ENCODE peak calls at places on chromosomes 4 and X, in six cellular contexts. One of them, this sample, is unnamed. For H3K27me3, the result is how much of the 10 kb centered on the place peaks cover.

GRCh38 chrX:110509778-110510510 is 151.3 kb downstream of the RTL9 start:
- DNase-seq in IMR-90: no peak
- DNase-seq in astrocyte: peak
- DNase-seq in neuronal stem cell: peak
- DNase-seq in PC-3: peak
- DNase-seq in CD4-positive, alpha-beta T cell: no peak
- DNase-seq in this sample: no peak

GRCh38 chrX:100984818-100985217 is 15.3 kb downstream of the ARL13A start:
- DNase-seq in CD4-positive, alpha-beta T cell: no peak
- DNase-seq in IMR-90: no peak
- DNase-seq in astrocyte: no peak
- DNase-seq in neuronal stem cell: no peak
- DNase-seq in PC-3: no peak
- DNase-seq in this sample: no peak

GRCh38 chr4:11543710-11544109 is 115.0 kb upstream of the HS3ST1 start:
- DNase-seq in IMR-90: peak
- DNase-seq in PC-3: peak
- DNase-seq in CD4-positive, alpha-beta T cell: no peak
- DNase-seq in astrocyte: peak
- DNase-seq in neuronal stem cell: no peak
- DNase-seq in this sample: no peak

GRCh38 chrX:133265331-133265730 is 47.2 kb upstream of the TFDP3 start:
- DNase-seq in IMR-90: no peak
- DNase-seq in neuronal stem cell: peak
- DNase-seq in CD4-positive, alpha-beta T cell: no peak
- DNase-seq in PC-3: no peak
- DNase-seq in astrocyte: peak
- DNase-seq in this sample: no peak

GRCh38 chr4:141046255-141046654 is 87.0 kb downstream of the RNF150 start:
- DNase-seq in PC-3: peak
- DNase-seq in CD4-positive, alpha-beta T cell: no peak
- DNase-seq in neuronal stem cell: no peak
- DNase-seq in IMR-90: peak
- DNase-seq in astrocyte: peak
- DNase-seq in this sample: no peak

GRCh38 chrX:132631579-132632232 is 142.9 kb upstream of the MBNL3 start:
- DNase-seq in PC-3: peak
- DNase-seq in astrocyte: no peak
- DNase-seq in IMR-90: peak
- DNase-seq in neuronal stem cell: no peak
- DNase-seq in CD4-positive, alpha-beta T cell: no peak
- DNase-seq in this sample: no peak

GRCh38 chrX:15988661-15989603 is 134.3 kb upstream of the AP1S2 start:
- DNase-seq in neuronal stem cell: no peak
- DNase-seq in astrocyte: peak
- DNase-seq in IMR-90: peak
- DNase-seq in PC-3: peak
- DNase-seq in CD4-positive, alpha-beta T cell: no peak
- DNase-seq in this sample: no peak

GRCh38 chrX:133414399-133415275 is 652 bp downstream of the GPC4 start:
- DNase-seq in IMR-90: no peak
- DNase-seq in PC-3: peak
- DNase-seq in neuronal stem cell: no peak
- DNase-seq in astrocyte: peak
- DNase-seq in CD4-positive, alpha-beta T cell: no peak
- DNase-seq in this sample: no peak

GRCh38 chr4:182770969-182771330 is 146.2 kb downstream of the DCTD start:
- DNase-seq in neuronal stem cell: no peak
- DNase-seq in IMR-90: peak
- DNase-seq in astrocyte: no peak
- DNase-seq in PC-3: no peak
- DNase-seq in CD4-positive, alpha-beta T cell: no peak
- DNase-seq in this sample: no peak

GRCh38 chrX:127519323-127519722 is 532.9 kb downstream of the ACTRT1 start:
- DNase-seq in CD4-positive, alpha-beta T cell: no peak
- DNase-seq in PC-3: no peak
- DNase-seq in IMR-90: no peak
- DNase-seq in astrocyte: no peak
- DNase-seq in neuronal stem cell: no peak
- DNase-seq in this sample: no peak

GRCh38 chr4:112231779-112232713 is at the start of gene AP1AR:
- DNase-seq in neuronal stem cell: peak
- DNase-seq in IMR-90: peak
- DNase-seq in astrocyte: peak
- DNase-seq in CD4-positive, alpha-beta T cell: peak
- DNase-seq in PC-3: peak
- DNase-seq in this sample: peak

GRCh38 chr4:169253904-169254303 is 16.9 kb downstream of the SH3RF1 start:
- DNase-seq in neuronal stem cell: no peak
- DNase-seq in PC-3: peak
- DNase-seq in astrocyte: peak
- DNase-seq in IMR-90: peak
- DNase-seq in CD4-positive, alpha-beta T cell: no peak
- DNase-seq in this sample: no peak

GRCh38 chr4:143016171-143016570 is 168.5 kb upstream of the USP38 start:
- DNase-seq in IMR-90: no peak
- DNase-seq in CD4-positive, alpha-beta T cell: no peak
- DNase-seq in astrocyte: no peak
- DNase-seq in neuronal stem cell: no peak
- DNase-seq in PC-3: no peak
- DNase-seq in this sample: no peak

GRCh38 chr4:141569141-141569540 is 67.2 kb upstream of the IL15 start:
- DNase-seq in IMR-90: peak
- DNase-seq in CD4-positive, alpha-beta T cell: no peak
- DNase-seq in neuronal stem cell: no peak
- DNase-seq in astrocyte: peak
- DNase-seq in PC-3: peak
- DNase-seq in this sample: no peak

GRCh38 chrX:826448-826847 is 195.9 kb downstream of the SHOX start:
- DNase-seq in neuronal stem cell: no peak
- DNase-seq in CD4-positive, alpha-beta T cell: no peak
- DNase-seq in PC-3: no peak
- DNase-seq in IMR-90: no peak
- DNase-seq in astrocyte: no peak
- DNase-seq in this sample: no peak
- H3K27ac ChIP-seq in neuronal stem cell: no peak
- H3K27ac ChIP-seq in CD4-positive, alpha-beta T cell: no peak
- H3K27ac ChIP-seq in PC-3: no peak
- H3K27ac ChIP-seq in IMR-90: no peak
- H3K27ac ChIP-seq in astrocyte: peak
- H3K27ac ChIP-seq in this sample: no peak

GRCh38 chrX:12878536-12878935 is 11.7 kb downstream of the TLR7 start:
- DNase-seq in PC-3: peak
- DNase-seq in astrocyte: no peak
- DNase-seq in neuronal stem cell: no peak
- DNase-seq in CD4-positive, alpha-beta T cell: no peak
- DNase-seq in IMR-90: no peak
- DNase-seq in this sample: no peak

GRCh38 chrX:12874599-12874998 is 7.7 kb downstream of the TLR7 start:
- DNase-seq in IMR-90: no peak
- DNase-seq in neuronal stem cell: no peak
- DNase-seq in astrocyte: no peak
- DNase-seq in CD4-positive, alpha-beta T cell: no peak
- DNase-seq in PC-3: no peak
- DNase-seq in this sample: no peak

GRCh38 chrX:12881914-12882313 is 15.0 kb downstream of the TLR7 start:
- DNase-seq in neuronal stem cell: no peak
- DNase-seq in astrocyte: no peak
- DNase-seq in PC-3: no peak
- DNase-seq in IMR-90: no peak
- DNase-seq in CD4-positive, alpha-beta T cell: no peak
- DNase-seq in this sample: no peak

GRCh38 chrX:12872741-12873140 is 5.9 kb downstream of the TLR7 start:
- DNase-seq in PC-3: no peak
- DNase-seq in astrocyte: no peak
- DNase-seq in neuronal stem cell: no peak
- DNase-seq in IMR-90: no peak
- DNase-seq in CD4-positive, alpha-beta T cell: no peak
- DNase-seq in this sample: no peak

GRCh38 chrX:12877386-12877785 is 10.5 kb downstream of the TLR7 start:
- DNase-seq in neuronal stem cell: no peak
- DNase-seq in astrocyte: no peak
- DNase-seq in CD4-positive, alpha-beta T cell: no peak
- DNase-seq in PC-3: no peak
- DNase-seq in IMR-90: no peak
- DNase-seq in this sample: no peak
- H3K27me3 ChIP-seq in neuronal stem cell: under half
- H3K27me3 ChIP-seq in astrocyte: under half
- H3K27me3 ChIP-seq in CD4-positive, alpha-beta T cell: under half
- H3K27me3 ChIP-seq in PC-3: under half
- H3K27me3 ChIP-seq in IMR-90: under half
- H3K27me3 ChIP-seq in this sample: half or more

DNA sequence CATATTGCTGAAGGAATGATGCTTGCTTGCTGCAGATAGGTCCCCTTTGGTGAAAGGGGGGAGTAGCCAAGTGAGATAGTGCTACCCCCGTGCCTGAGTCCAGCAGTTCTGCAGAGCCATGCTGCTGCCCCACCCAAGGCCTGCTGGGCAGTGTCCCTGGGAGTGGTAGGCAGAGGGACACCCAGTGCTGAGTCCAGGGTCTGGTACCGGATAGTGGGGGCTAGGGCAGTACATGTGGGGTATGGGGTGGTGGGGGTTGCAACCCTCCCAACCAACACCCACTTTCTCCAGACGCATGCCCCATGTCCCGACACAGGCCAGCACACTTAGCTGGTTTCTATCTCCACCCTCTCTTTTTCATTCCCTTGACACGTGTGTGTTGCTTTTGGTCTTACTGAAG is 62.0 kb upstream of the TLR2 start:
- DNase-seq in CD4-positive, alpha-beta T cell: no peak
- DNase-seq in astrocyte: no peak
- DNase-seq in IMR-90: no peak
- DNase-seq in PC-3: no peak
- DNase-seq in neuronal stem cell: no peak
- DNase-seq in this sample: no peak
- H3K27ac ChIP-seq in CD4-positive, alpha-beta T cell: no peak
- H3K27ac ChIP-seq in astrocyte: no peak
- H3K27ac ChIP-seq in IMR-90: no peak
- H3K27ac ChIP-seq in PC-3: no peak
- H3K27ac ChIP-seq in neuronal stem cell: no peak
- H3K27ac ChIP-seq in this sample: no peak

GRCh38 chr4:84492737-84493091 is 6.4 kb downstream of the NKX6-1 start:
- DNase-seq in neuronal stem cell: no peak
- DNase-seq in CD4-positive, alpha-beta T cell: no peak
- DNase-seq in PC-3: no peak
- DNase-seq in IMR-90: no peak
- DNase-seq in astrocyte: no peak
- DNase-seq in this sample: no peak
- H3K27me3 ChIP-seq in neuronal stem cell: under half
- H3K27me3 ChIP-seq in CD4-positive, alpha-beta T cell: half or more
- H3K27me3 ChIP-seq in PC-3: under half
- H3K27me3 ChIP-seq in IMR-90: half or more
- H3K27me3 ChIP-seq in astrocyte: half or more
- H3K27me3 ChIP-seq in this sample: half or more

DNA sequence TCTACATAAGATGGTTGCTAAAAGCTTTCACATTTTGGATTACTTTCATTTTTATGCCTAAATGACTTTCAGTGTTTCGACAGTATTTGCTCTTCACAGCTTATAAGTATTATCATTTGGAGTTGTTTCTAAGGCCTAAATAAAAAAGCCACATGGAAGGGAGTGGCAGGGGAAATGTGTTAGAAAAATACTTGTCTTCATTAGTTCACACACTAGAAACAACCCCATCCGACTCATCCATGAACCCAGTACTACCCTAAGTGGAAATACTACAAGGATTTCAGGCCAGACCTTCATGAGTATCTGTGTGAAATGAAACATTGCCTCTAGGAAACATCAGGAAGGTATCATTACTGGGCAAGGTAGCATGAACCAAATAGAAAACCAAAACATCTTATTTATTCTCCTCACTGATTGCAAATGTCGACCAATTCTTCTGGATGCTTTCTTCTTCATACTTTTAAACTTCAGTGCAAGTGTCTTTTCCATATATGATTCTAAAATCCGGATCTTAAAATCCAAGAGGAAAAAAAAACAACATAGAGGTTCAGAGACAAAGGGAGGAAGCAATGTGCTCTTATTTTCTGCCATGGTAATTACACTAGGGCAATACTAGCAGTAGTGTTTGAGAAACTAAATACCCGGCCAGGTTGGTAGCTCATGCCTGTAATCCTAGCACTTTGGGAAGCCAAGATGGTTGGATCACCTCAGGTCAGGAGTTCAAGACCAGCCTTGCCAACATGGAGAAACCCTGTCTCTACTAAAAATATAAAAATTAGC is 349.4 kb downstream of the ARHGAP24 start:
- DNase-seq in IMR-90: no peak
- DNase-seq in astrocyte: no peak
- DNase-seq in PC-3: no peak
- DNase-seq in neuronal stem cell: no peak
- DNase-seq in CD4-positive, alpha-beta T cell: no peak
- DNase-seq in this sample: no peak
- H3K27ac ChIP-seq in IMR-90: no peak
- H3K27ac ChIP-seq in astrocyte: no peak
- H3K27ac ChIP-seq in PC-3: no peak
- H3K27ac ChIP-seq in neuronal stem cell: no peak
- H3K27ac ChIP-seq in CD4-positive, alpha-beta T cell: no peak
- H3K27ac ChIP-seq in this sample: no peak

GRCh38 chrX:54494166-54494969 is 1.7 kb downstream of the FGD1 start:
- DNase-seq in PC-3: no peak
- DNase-seq in IMR-90: no peak
- DNase-seq in astrocyte: no peak
- DNase-seq in neuronal stem cell: no peak
- DNase-seq in CD4-positive, alpha-beta T cell: no peak
- DNase-seq in this sample: no peak
- H3K27me3 ChIP-seq in PC-3: under half
- H3K27me3 ChIP-seq in IMR-90: under half
- H3K27me3 ChIP-seq in astrocyte: under half
- H3K27me3 ChIP-seq in neuronal stem cell: under half
- H3K27me3 ChIP-seq in CD4-positive, alpha-beta T cell: under half
- H3K27me3 ChIP-seq in this sample: under half

DNA sequence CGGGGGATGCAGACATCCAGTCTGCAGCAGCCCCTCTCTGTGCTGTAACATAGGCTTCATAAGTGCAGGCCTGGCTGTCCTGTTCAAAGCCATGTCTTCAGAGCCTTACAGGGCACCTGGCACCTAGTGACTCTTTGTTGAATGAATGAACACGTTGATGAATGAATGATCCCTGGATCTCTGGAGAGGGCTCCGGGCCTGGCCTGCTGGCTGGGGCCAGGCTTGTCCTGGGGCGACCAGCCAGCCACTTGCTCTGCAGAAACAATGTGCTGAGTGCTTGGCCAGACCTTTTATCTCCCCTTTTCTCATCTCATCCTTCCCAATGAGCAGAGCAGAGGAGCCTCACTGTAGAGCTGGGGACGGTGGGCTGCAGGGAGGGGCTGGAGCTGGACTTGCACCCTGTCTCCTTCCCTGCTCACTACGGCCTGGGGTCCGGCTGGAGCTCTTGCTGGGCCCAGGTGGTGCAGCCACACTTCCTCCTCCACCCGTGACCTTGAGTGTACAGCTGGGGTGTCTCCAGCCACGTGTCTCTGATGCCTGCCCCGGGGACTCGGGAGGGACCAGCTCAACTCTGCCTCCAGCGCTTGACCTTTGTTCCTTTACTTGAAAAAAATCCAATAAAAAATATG is 77.9 kb downstream of the PSAPL1 start:
- DNase-seq in IMR-90: no peak
- DNase-seq in astrocyte: no peak
- DNase-seq in neuronal stem cell: no peak
- DNase-seq in PC-3: no peak
- DNase-seq in CD4-positive, alpha-beta T cell: no peak
- DNase-seq in this sample: peak
- H3K27ac ChIP-seq in IMR-90: no peak
- H3K27ac ChIP-seq in astrocyte: no peak
- H3K27ac ChIP-seq in neuronal stem cell: no peak
- H3K27ac ChIP-seq in PC-3: no peak
- H3K27ac ChIP-seq in CD4-positive, alpha-beta T cell: no peak
- H3K27ac ChIP-seq in this sample: peak

This sample was measured in WERI-Rb-1.